ENCODE peak calls at places on chromosomes 4 and X, in five cellular contexts. I is activated T-cell treated with anti-CD3 and anti-CD28 coated beads, Interleukin-2, amount 50 U/mL, for 48 hours; L is H4; Y is hepatocyte; D is GM12891. V is an unnamed sample.

GRCh38 chr4:40193018-40193571 is 3.7 kb upstream of the RHOH start:
- DNase-seq in I (peak; percentile 58), D (no peak), L (no peak), Y (peak; percentile 32), V (no peak)

GRCh38 chr4:168993724-168994510 is 16.1 kb downstream of the CBR4 start:
- DNase-seq in I (no peak), L (peak; percentile 75), Y (no peak), D (no peak), V (no peak)

GRCh38 chr4:102501176-102501634 is at the start of gene NFKB1:
- DNase-seq in I (peak; percentile 82), L (peak; percentile 57), Y (peak; percentile 82), D (peak; percentile 44), V (no peak)

GRCh38 chr4:150211821-150212445 is 133.7 kb downstream of the DCLK2 start:
- DNase-seq in L (no peak), I (no peak), D (no peak), Y (no peak), V (no peak)

GRCh38 chr4:133157460-133158160 is 8.5 kb downstream of the PCDH10 start:
- DNase-seq in L (no peak), Y (no peak), I (no peak), D (no peak), V (no peak)

GRCh38 chr4:10831727-10832408 is 147.3 kb upstream of the CLNK start:
- DNase-seq in Y (no peak), L (no peak), I (no peak), D (no peak), V (no peak)

GRCh38 chr4:173264245-173264959 is 69.8 kb downstream of the HMGB2 start:
- DNase-seq in I (no peak), L (peak; percentile 87), Y (no peak), D (no peak), V (no peak)

GRCh38 chrX:18887177-18887820 is 96.6 kb downstream of the PHKA2 start:
- DNase-seq in Y (no peak), L (no peak), D (no peak), I (no peak), V (no peak)

GRCh38 chr4:98659741-98660507 is 1.5 kb upstream of the TSPAN5 start:
- DNase-seq in D (no peak), I (no peak), L (peak; percentile 64), Y (peak; percentile 61), V (no peak)

GRCh38 chr4:17494258-17494657 is 17.6 kb downstream of the QDPR start:
- DNase-seq in I (peak; percentile 24), Y (peak; percentile 72), D (no peak), L (peak; percentile 81), V (no peak)

GRCh38 chrX:147875866-147876596 is 35.7 kb upstream of the FMR1 start:
- DNase-seq in I (no peak), Y (peak; percentile 51), L (peak; percentile 78), D (no peak), V (no peak)

GRCh38 chr4:70667710-70668535 is 1.6 kb upstream of the JCHAIN start:
- DNase-seq in Y (no peak), I (no peak), D (no peak), L (no peak), V (no peak)

GRCh38 chr4:6732441-6733357 is 16.7 kb downstream of the BLOC1S4 start:
- DNase-seq in Y (peak; percentile 84), I (no peak), D (no peak), L (peak; percentile 91), V (no peak)

GRCh38 chr4:168264903-168265302 is 53.6 kb downstream of the DDX60 start:
- DNase-seq in L (no peak), D (no peak), I (no peak), Y (no peak), V (no peak)

GRCh38 chr4:15012017-15012788 is 9.9 kb downstream of the CPEB2 start:
- DNase-seq in I (no peak), D (no peak), L (no peak), Y (no peak), V (no peak)

GRCh38 chr4:111174331-111174730 is 551.5 kb upstream of the PITX2 start:
- DNase-seq in L (no peak), Y (no peak), I (no peak), D (no peak), V (no peak)

GRCh38 chr4:120156115-120156718 is 89.6 kb upstream of the MAD2L1 start:
- DNase-seq in L (peak; percentile 72), Y (peak; percentile 79), D (no peak), I (no peak), V (peak; percentile 45)

GRCh38 chr4:37453361-37454262 is 209.1 kb downstream of the NWD2 start:
- DNase-seq in L (peak; percentile 57), D (peak; percentile 58), Y (peak; percentile 91), I (peak; percentile 59), V (peak; percentile 4)

GRCh38 chr4:158891256-158891655 is 122.4 kb downstream of the FNIP2 start:
- DNase-seq in Y (no peak), I (no peak), D (no peak), L (no peak), V (no peak)

GRCh38 chr4:123649644-123650356 is 253.2 kb downstream of the SPRY1 start:
- DNase-seq in D (no peak), L (peak; percentile 64), I (no peak), Y (peak; percentile 78), V (no peak)

GRCh38 chr4:16889945-16890344 is 8.5 kb downstream of the LDB2 start:
- DNase-seq in Y (no peak), I (no peak), D (no peak), L (no peak), V (no peak)

GRCh38 chr4:3338321-3338838 is 45.6 kb downstream of the RGS12 start:
- DNase-seq in Y (no peak), I (no peak), D (no peak), L (no peak), V (no peak)

GRCh38 chrX:13607356-13607995 is 38.1 kb downstream of the EGFL6 start:
- DNase-seq in Y (peak; percentile 10), I (no peak), L (no peak), D (no peak), V (no peak)

GRCh38 chr4:89319756-89320155 is 12.2 kb upstream of the GPRIN3 start:
- DNase-seq in D (no peak), I (no peak), L (no peak), Y (no peak), V (no peak)

GRCh38 chrX:136529795-136530194 is 2.2 kb upstream of the VGLL1 start:
- DNase-seq in L (no peak), I (no peak), Y (no peak), D (no peak), V (no peak)